ENCODE peak calls at places on chromosomes 6 and 20, in five cellular contexts. E is HL-60, Y is body of pancreas, A is H9, B is right lobe of liver. Q is an unnamed sample.

GRCh38 chr20:40197744-40198143 is 491.3 kb downstream of the MAFB start:
- DNase-seq in E (no peak), Y (no peak), A (no peak), B (no peak), Q (no peak)

GRCh38 chr6:105469951-105470350 is 67.1 kb upstream of the PREP start:
- DNase-seq in E (no peak), Y (no peak), A (no peak), B (no peak), Q (no peak)

GRCh38 chr20:58691405-58691772 is 1.2 kb upstream of the NPEPL1 start:
- DNase-seq in E (no peak), Y (no peak), A (peak; percentile 36), B (no peak), Q (no peak)

GRCh38 chr6:132483779-132484679 is 28.9 kb downstream of the STX7 start:
- DNase-seq in E (peak; percentile 45), Y (peak; percentile 44), A (no peak), B (no peak), Q (no peak)

GRCh38 chr6:169529931-169530761 is 171.7 kb downstream of the WDR27 start:
- DNase-seq in E (no peak), Y (peak; percentile 63), A (no peak), B (peak; percentile 72), Q (no peak)

GRCh38 chr20:48052492-48052870 is 267.2 kb upstream of the SULF2 start:
- DNase-seq in E (no peak), Y (no peak), A (no peak), B (no peak), Q (no peak)

GRCh38 chr6:105357147-105357546 is 45.7 kb downstream of the PREP start:
- DNase-seq in E (no peak), Y (no peak), A (no peak), B (no peak), Q (no peak)

GRCh38 chr6:5905431-5906339 is 101.0 kb downstream of the NRN1 start:
- DNase-seq in E (no peak), Y (peak; percentile 56), A (no peak), B (no peak), Q (peak; percentile 61)

GRCh38 chr6:2598867-2599266 is 151.9 kb downstream of the MYLK4 start:
- DNase-seq in E (no peak), Y (no peak), A (no peak), B (no peak), Q (no peak)

GRCh38 chr20:31815408-31816188 is 3.6 kb upstream of the MYLK2 start:
- DNase-seq in E (no peak), Y (no peak), A (no peak), B (no peak), Q (no peak)

GRCh38 chr20:31813611-31814010 is 5.5 kb upstream of the MYLK2 start:
- DNase-seq in E (no peak), Y (no peak), A (no peak), B (no peak), Q (no peak)

GRCh38 chr20:31817461-31817860 is 1.7 kb upstream of the MYLK2 start:
- DNase-seq in E (no peak), Y (no peak), A (no peak), B (no peak), Q (no peak)

GRCh38 chr20:31818376-31818908 is 714 bp upstream of the MYLK2 start:
- DNase-seq in E (no peak), Y (no peak), A (no peak), B (no peak), Q (no peak)

GRCh38 chr20:31816221-31816620 is 2.9 kb upstream of the MYLK2 start:
- DNase-seq in E (no peak), Y (no peak), A (no peak), B (no peak), Q (no peak)
- H3K27ac ChIP-seq in E (no peak overlapping the region), Y (no peak overlapping the region), A (no peak overlapping the region), B (no peak overlapping the region), Q (no peak overlapping the region)

DNA sequence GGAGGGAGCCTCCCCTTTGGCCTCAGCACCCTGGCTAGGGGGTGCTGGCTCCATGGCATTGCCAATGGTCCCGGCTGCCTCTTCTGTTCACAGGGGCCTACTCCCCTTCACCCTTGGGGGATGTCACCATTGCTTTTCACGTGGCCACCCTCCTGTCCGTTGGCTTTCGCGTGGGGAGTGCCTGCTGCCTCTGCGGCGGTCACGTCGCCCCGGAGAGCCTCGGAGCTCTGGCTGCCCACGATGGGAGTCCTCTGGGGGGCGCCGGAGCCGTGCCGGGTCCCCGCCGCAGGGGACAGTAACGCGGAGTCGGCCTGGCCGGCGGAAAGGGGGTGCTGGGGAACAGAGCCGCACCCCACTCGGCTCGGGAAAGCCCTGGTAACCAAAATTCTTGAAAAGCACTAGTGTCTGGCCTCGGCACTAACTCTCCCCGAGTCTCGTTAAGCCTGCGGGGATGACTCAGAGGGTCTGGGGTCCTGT is 661 bp upstream of the HEBP2 start:
- DNase-seq in E (peak; percentile 14), Y (peak; percentile 34), A (peak; percentile 51), B (peak; percentile 72), Q (no peak)
- TF ChIP-seq CTCF in E (no peak), Y (no peak), A (peak; percentile 18), B (no peak), Q (no peak)

DNA sequence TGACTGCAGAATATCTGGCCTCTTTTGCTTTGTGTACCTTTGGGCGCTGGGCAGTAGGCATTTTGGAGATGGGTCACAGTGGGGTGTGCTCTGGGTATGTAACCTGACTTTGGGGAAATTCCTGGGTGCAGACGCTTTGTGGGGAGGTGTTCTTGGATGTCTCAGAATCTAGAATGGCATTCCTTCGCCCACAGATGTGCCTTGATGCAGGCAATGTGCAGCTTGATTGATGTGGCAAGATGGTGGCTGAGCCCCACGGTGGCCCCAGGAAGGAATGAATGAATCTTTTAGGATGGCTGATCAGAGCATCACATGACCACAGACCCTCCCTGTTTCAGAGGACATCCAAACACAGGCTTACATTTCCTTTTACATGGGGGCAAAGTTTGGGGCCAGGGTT is 5.4 kb downstream of the PPP1R16B start:
- DNase-seq in E (no peak), Y (no peak), A (peak; percentile 12), B (no peak), Q (no peak)
- H3K27me3 ChIP-seq in E (peaks cover 18% of the 10 kb centered on the region), Y (no peaks in the 10 kb centered on the region), A (no peaks in the 10 kb centered on the region), B (peaks cover 5% of the 10 kb centered on the region), Q (no peaks in the 10 kb centered on the region)

DNA sequence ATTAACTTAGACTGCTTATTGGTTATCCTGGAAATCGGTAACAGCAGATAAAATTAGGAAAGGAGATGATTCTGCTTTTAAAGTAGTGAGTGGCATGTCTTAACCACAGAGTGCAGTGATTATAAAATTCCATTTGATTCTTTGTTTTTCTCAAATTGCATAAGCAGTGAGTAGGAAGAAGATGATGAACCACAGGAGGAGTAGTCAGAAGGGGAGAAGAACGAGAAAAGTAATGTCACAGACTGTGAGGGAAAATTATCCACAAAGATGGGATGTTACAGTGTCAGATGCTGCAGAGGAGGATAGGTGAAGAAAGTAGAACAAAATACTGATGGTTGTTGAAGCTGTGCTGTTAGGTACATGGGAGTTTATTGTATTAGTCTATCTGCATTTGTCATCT is 63.0 kb downstream of the ITCH start:
- DNase-seq in E (no peak), Y (no peak), A (no peak), B (no peak), Q (no peak)
- H3K27ac ChIP-seq in E (no peak overlapping the region), Y (peak overlapping the region; percentile 40), A (no peak overlapping the region), B (no peak overlapping the region), Q (peak overlapping the region; percentile 59)

GRCh38 chr6:156943167-156943566 is 166.0 kb downstream of the ARID1B start:
- DNase-seq in E (no peak), Y (no peak), A (no peak), B (no peak), Q (no peak)
- TF ChIP-seq CTCF in E (no peak), Y (no peak), A (no peak), B (no peak), Q (no peak)

GRCh38 chr6:68506911-68507310 is 128.2 kb upstream of the ADGRB3 start:
- DNase-seq in E (no peak), Y (no peak), A (no peak), B (no peak), Q (no peak)
- H3K27me3 ChIP-seq in E (no peaks in the 10 kb centered on the region), Y (no peaks in the 10 kb centered on the region), A (no peaks in the 10 kb centered on the region), B (no peaks in the 10 kb centered on the region), Q (no peaks in the 10 kb centered on the region)